ENCODE peak calls at places on chromosomes 2 and 18, in six cellular contexts. X is neuronal stem cell, P is H9, C is trophoblast cell, M is IMR-90, Y is mesenchymal stem cell. Z is an unnamed sample.

GRCh38 chr2:70124983-70125480 is 37.8 kb downstream of the PCBP1 start:
- DNase-seq in X (no peak), P (peak; percentile 66), C (peak; percentile 73), M (peak; percentile 31), Y (peak; percentile 72), Z (peak; percentile 75)

GRCh38 chr18:3654442-3655253 is 204.7 kb downstream of the TGIF1 start:
- DNase-seq in X (no peak), P (no peak), C (no peak), M (no peak), Y (no peak), Z (no peak)

GRCh38 chr2:157032019-157032418 is 225.5 kb upstream of the GALNT5 start:
- DNase-seq in X (no peak), P (no peak), C (peak; percentile 46), M (peak; percentile 94), Y (peak; percentile 85), Z (no peak)

GRCh38 chr2:165067958-165068612 is 112.8 kb upstream of the SLC38A11 start:
- DNase-seq in X (peak; percentile 87), P (peak; percentile 93), C (no peak), M (peak; percentile 23), Y (peak; percentile 87), Z (peak; percentile 49)

GRCh38 chr2:171956135-171956830 is 34.0 kb downstream of the HAT1 start:
- DNase-seq in X (no peak), P (no peak), C (no peak), M (no peak), Y (peak; percentile 23), Z (no peak)

GRCh38 chr2:237315170-237315880 is 98.6 kb downstream of the COL6A3 start:
- DNase-seq in X (peak; percentile 27), P (no peak), C (no peak), M (peak; percentile 98), Y (peak; percentile 98), Z (no peak)

GRCh38 chr2:11899264-11899818 is 152.9 kb downstream of the LPIN1 start:
- DNase-seq in X (no peak), P (no peak), C (no peak), M (peak; percentile 63), Y (peak; percentile 26), Z (no peak)

GRCh38 chr2:27356056-27356381 is 545 bp downstream of the GTF3C2 start:
- DNase-seq in X (no peak), P (no peak), C (peak; percentile 35), M (peak; percentile 53), Y (peak; percentile 83), Z (peak; percentile 69)

GRCh38 chr2:27753744-27754588 is 17.6 kb upstream of the MRPL33 start:
- DNase-seq in X (peak; percentile 57), P (peak; percentile 88), C (peak; percentile 75), M (peak; percentile 80), Y (peak; percentile 77), Z (peak; percentile 72)

GRCh38 chr2:113755690-113756063 is 765 bp downstream of the SLC35F5 start:
- DNase-seq in X (no peak), P (no peak), C (no peak), M (peak; percentile 17), Y (peak; percentile 52), Z (no peak)

GRCh38 chr18:6452194-6452593 is 37.5 kb upstream of the L3MBTL4 start:
- DNase-seq in X (no peak), P (no peak), C (no peak), M (no peak), Y (no peak), Z (no peak)

DNA sequence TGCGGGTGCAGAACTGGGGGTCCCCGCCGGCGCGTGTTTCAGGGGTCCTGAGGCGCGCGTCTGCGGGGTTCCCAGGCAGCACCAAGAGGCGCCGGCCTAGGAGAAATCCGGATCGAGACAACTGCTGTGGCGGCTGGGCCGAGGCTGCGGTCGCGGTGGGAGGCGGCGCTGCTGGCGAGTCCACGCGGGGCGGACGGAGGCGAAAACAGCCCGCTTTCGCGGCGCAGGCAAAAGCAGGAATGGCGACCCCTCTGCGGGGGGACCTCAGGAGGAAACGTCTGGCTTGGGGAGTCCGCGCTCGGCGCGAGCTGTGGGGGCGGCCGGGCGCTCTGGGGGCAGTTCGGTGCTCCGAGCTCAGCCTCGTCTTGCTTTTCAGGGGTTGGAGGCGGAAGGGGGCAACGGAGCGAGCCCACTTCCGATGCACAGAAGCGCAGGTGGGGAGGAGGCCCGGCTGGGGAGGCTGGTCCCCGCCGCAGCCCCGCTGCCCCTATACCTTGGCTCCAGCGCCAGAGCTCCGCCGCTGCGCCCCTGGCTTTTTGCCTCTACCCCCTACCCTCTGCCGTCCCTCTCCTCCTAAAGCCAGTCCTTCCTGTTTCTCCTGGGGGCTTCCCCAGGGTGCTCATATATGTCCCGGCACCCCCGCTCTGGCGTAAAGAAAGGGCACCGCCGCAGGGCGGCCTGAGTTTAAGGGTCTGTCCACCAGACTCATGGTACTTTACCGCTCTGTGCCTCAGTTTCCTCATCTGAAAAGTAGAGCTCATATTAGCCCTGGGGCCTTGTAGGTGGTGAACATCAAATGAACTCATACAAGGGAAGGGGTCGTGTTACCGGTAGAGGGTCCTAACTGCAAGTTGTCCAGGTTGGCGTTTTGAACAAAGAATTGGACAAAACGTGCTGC is 81.3 kb upstream of the LDLRAD4 start:
- DNase-seq in X (no peak), P (no peak), C (no peak), M (no peak), Y (no peak), Z (no peak)
- H4K91ac ChIP-seq in X (no peak overlapping the region), P (no peak overlapping the region), C (no peak overlapping the region), M (no peak overlapping the region), Y (no peak overlapping the region), Z (no peak overlapping the region)

GRCh38 chr2:220782609-220783113 is 789.4 kb downstream of the EPHA4 start:
- DNase-seq in X (no peak), P (no peak), C (no peak), M (no peak), Y (no peak), Z (no peak)

GRCh38 chr2:220783651-220784050 is 788.5 kb downstream of the EPHA4 start:
- DNase-seq in X (no peak), P (no peak), C (no peak), M (no peak), Y (no peak), Z (no peak)

GRCh38 chr2:220786216-220786615 is 785.9 kb downstream of the EPHA4 start:
- DNase-seq in X (no peak), P (no peak), C (no peak), M (no peak), Y (no peak), Z (no peak)

GRCh38 chr2:220787251-220787650 is 784.9 kb downstream of the EPHA4 start:
- DNase-seq in X (no peak), P (no peak), C (no peak), M (no peak), Y (no peak), Z (no peak)

DNA sequence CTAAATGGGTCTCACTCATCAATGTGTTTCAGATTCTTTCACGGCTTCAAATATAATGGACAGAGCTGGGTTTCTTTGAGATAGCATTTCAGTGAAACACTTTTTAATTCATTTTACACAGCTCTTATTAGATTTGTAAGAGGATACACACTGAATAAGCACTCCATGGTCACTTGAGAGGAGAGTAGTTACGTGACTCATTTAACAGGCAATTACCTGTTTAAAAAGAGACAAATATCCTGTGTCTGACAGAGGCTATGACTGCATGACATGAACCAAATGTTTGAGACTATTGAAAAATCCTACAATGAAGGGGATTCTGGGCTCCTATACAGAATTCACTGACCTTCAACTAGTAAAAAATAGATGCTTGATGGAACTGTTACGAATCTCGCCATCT is 786.9 kb downstream of the EPHA4 start:
- DNase-seq in X (no peak), P (no peak), C (no peak), M (no peak), Y (no peak), Z (no peak)
- H4K91ac ChIP-seq in X (no peak overlapping the region), P (no peak overlapping the region), C (no peak overlapping the region), M (no peak overlapping the region), Y (no peak overlapping the region), Z (no peak overlapping the region)

GRCh38 chr18:58937913-58938312 is 73.2 kb downstream of the ZNF532 start:
- DNase-seq in X (no peak), P (no peak), C (no peak), M (peak; percentile 30), Y (peak; percentile 51), Z (no peak)

GRCh38 chr18:58941426-58942099 is 76.9 kb downstream of the ZNF532 start:
- DNase-seq in X (no peak), P (no peak), C (no peak), M (no peak), Y (no peak), Z (no peak)

GRCh38 chr18:58934933-58935577 is 70.4 kb downstream of the ZNF532 start:
- DNase-seq in X (no peak), P (no peak), C (no peak), M (no peak), Y (no peak), Z (no peak)

GRCh38 chr18:58934356-58934755 is 69.7 kb downstream of the ZNF532 start:
- DNase-seq in X (no peak), P (no peak), C (no peak), M (no peak), Y (no peak), Z (no peak)

GRCh38 chr18:58937204-58937603 is 72.5 kb downstream of the ZNF532 start:
- DNase-seq in X (no peak), P (no peak), C (no peak), M (peak; percentile 70), Y (peak; percentile 77), Z (no peak)
- H4K91ac ChIP-seq in X (no peak overlapping the region), P (no peak overlapping the region), C (no peak overlapping the region), M (peak overlapping the region; percentile 43), Y (no peak overlapping the region), Z (no peak overlapping the region)

GRCh38 chr2:209534228-209534627 is 110.4 kb downstream of the MAP2 start:
- DNase-seq in X (no peak), P (no peak), C (peak; percentile 2), M (no peak), Y (no peak), Z (no peak)
- H4K91ac ChIP-seq in X (no peak overlapping the region), P (no peak overlapping the region), C (no peak overlapping the region), M (no peak overlapping the region), Y (no peak overlapping the region), Z (no peak overlapping the region)